ENCODE peak calls at places on chromosomes 12 and 14, in eight cellular contexts. A, I, K, W, R, X, H and Y are unnamed samples.

GRCh38 chr12:113131556-113131955 is 4.0 kb downstream of the RASAL1 start:
- DNase-seq in W (no peak), X (no peak), R (no peak), K (no peak), A (no peak), H (no peak), I (no peak), Y (no peak)

GRCh38 chr14:96260341-96260821 is 4.4 kb downstream of the BDKRB1 start:
- DNase-seq in A (no peak), X (no peak), R (no peak), I (no peak), W (peak; percentile 81), H (no peak), K (no peak), Y (no peak)

GRCh38 chr12:97716356-97716755 is 253.8 kb downstream of the RMST start:
- DNase-seq in R (no peak), A (no peak), H (no peak), W (no peak), K (no peak), I (no peak), X (peak; percentile 3), Y (no peak)

GRCh38 chr12:128019996-128020544 is 246.9 kb upstream of the TMEM132C start:
- DNase-seq in X (no peak), A (no peak), R (no peak), I (no peak), W (no peak), K (no peak), H (no peak), Y (no peak)

GRCh38 chr14:61388976-61389576 is 67.7 kb downstream of the PRKCH start:
- DNase-seq in H (no peak), X (no peak), K (no peak), I (no peak), A (no peak), W (no peak), R (no peak), Y (no peak)

GRCh38 chr12:121513464-121514183 is 67.2 kb downstream of the KDM2B start:
- DNase-seq in H (no peak), W (no peak), X (no peak), A (no peak), K (no peak), R (no peak), I (peak; percentile 26), Y (no peak)

GRCh38 chr14:49405291-49405690 is 180.9 kb downstream of the RPS29 start:
- DNase-seq in X (peak; percentile 1), H (no peak), R (no peak), W (no peak), I (no peak), K (no peak), A (no peak), Y (no peak)

GRCh38 chr14:51337520-51337919 is 97.5 kb downstream of the TMX1 start:
- DNase-seq in X (no peak), A (no peak), W (no peak), I (no peak), H (no peak), R (no peak), K (no peak), Y (no peak)

GRCh38 chr12:1611775-1612174 is 17.3 kb upstream of the WNT5B start:
- DNase-seq in H (no peak), R (no peak), X (peak; percentile 35), A (no peak), K (no peak), W (peak; percentile 89), I (no peak), Y (no peak)

GRCh38 chr14:27050195-27050594 is 452.4 kb upstream of the NOVA1 start:
- DNase-seq in I (no peak), R (no peak), X (no peak), K (no peak), H (no peak), W (no peak), A (no peak), Y (no peak)